ENCODE peak calls at places on chromosomes 2 and 18, in ten cellular contexts. F is COLO829; W is astrocyte of the spinal cord; V is activated naive CD4-positive, alpha-beta T cell treated with anti-CD3 and anti-CD28 coated beads, Interleukin-2, amount 10 ng/mL, durations not matched to agents 7 days and 5 days; T is GM03348; O is ELR; B is midbrain; S is NCI-H510A; E is Daoy; H is bronchial epithelial cell. A is an unnamed sample.

GRCh38 chr2:232997749-232998665 is 15.0 kb downstream of the NGEF start:
- DNase-seq in F (no peak), W (no peak), V (no peak), T (no peak), O (no peak), B (no peak), S (no peak), E (no peak), H (no peak), A (no peak)

GRCh38 chr2:167196461-167197252 is 308.4 kb downstream of the XIRP2 start:
- DNase-seq in F (no peak), W (peak; percentile 83), V (no peak), T (peak; percentile 17), O (peak; percentile 43), B (no peak), S (no peak), E (peak; percentile 5), H (no peak), A (peak; percentile 33)

GRCh38 chr18:23878336-23878900 is 136.1 kb upstream of the TTC39C start:
- DNase-seq in F (no peak), W (no peak), V (no peak), T (no peak), O (no peak), B (no peak), S (no peak), E (no peak), H (peak; percentile 15), A (no peak)

GRCh38 chr2:135893374-135893794 is 17.1 kb upstream of the MCM6 start:
- DNase-seq in F (no peak), W (no peak), V (no peak), T (no peak), O (no peak), B (no peak), S (no peak), E (no peak), H (no peak), A (no peak)

GRCh38 chr18:8778386-8778785 is 73.0 kb downstream of the MTCL1 start:
- DNase-seq in F (no peak), W (no peak), V (no peak), T (no peak), O (no peak), B (no peak), S (no peak), E (no peak), H (no peak), A (no peak)

GRCh38 chr18:22282311-22283235 is 113.2 kb downstream of the GATA6 start:
- DNase-seq in F (peak; percentile 91), W (peak; percentile 96), V (no peak), T (no peak), O (peak; percentile 75), B (no peak), S (no peak), E (peak; percentile 64), H (peak; percentile 97), A (peak; percentile 87)

GRCh38 chr2:10007440-10007839 is 35.9 kb upstream of the KLF11 start:
- DNase-seq in F (no peak), W (no peak), V (no peak), T (peak; percentile 67), O (no peak), B (no peak), S (no peak), E (no peak), H (no peak), A (no peak)

GRCh38 chr2:28687640-28688039 is 64.0 kb upstream of the PPP1CB start:
- DNase-seq in F (no peak), W (no peak), V (no peak), T (no peak), O (no peak), B (no peak), S (no peak), E (peak; percentile 61), H (no peak), A (no peak)

GRCh38 chr2:149994057-149994728 is 406.6 kb upstream of the MMADHC start:
- DNase-seq in F (peak; percentile 4), W (peak; percentile 71), V (no peak), T (peak; percentile 37), O (peak; percentile 65), B (no peak), S (peak; percentile 61), E (peak; percentile 88), H (peak; percentile 100), A (peak; percentile 60)

GRCh38 chr2:74847075-74847858 is 13.3 kb downstream of the HK2 start:
- DNase-seq in F (no peak), W (no peak), V (peak; percentile 8), T (no peak), O (peak; percentile 22), B (no peak), S (no peak), E (no peak), H (peak; percentile 65), A (peak; percentile 76)

GRCh38 chr2:205633994-205634393 is 48.3 kb upstream of the NRP2 start:
- DNase-seq in F (no peak), W (no peak), V (no peak), T (peak; percentile 38), O (no peak), B (no peak), S (no peak), E (no peak), H (peak; percentile 14), A (peak; percentile 11)

GRCh38 chr18:40355701-40356100 is 1599.3 kb upstream of the PIK3C3 start:
- DNase-seq in F (no peak), W (peak; percentile 29), V (no peak), T (no peak), O (peak; percentile 40), B (no peak), S (no peak), E (no peak), H (peak; percentile 54), A (no peak)

GRCh38 chr2:165357758-165358157 is 111.7 kb upstream of the CSRNP3 start:
- DNase-seq in F (peak; percentile 2), W (peak; percentile 81), V (no peak), T (peak; percentile 42), O (peak; percentile 39), B (no peak), S (no peak), E (peak; percentile 39), H (peak; percentile 89), A (peak; percentile 70)

GRCh38 chr18:78765142-78765541 is 214.5 kb upstream of the SALL3 start:
- DNase-seq in F (no peak), W (no peak), V (no peak), T (no peak), O (no peak), B (no peak), S (no peak), E (no peak), H (no peak), A (no peak)

GRCh38 chr2:239775623-239776440 is 249.3 kb downstream of the NDUFA10 start:
- DNase-seq in F (peak; percentile 61), W (no peak), V (peak; percentile 8), T (no peak), O (no peak), B (no peak), S (no peak), E (no peak), H (no peak), A (no peak)

GRCh38 chr2:106167067-106167466 is 27.0 kb downstream of the UXS1 start:
- DNase-seq in F (no peak), W (no peak), V (no peak), T (no peak), O (no peak), B (no peak), S (peak; percentile 36), E (no peak), H (no peak), A (no peak)

GRCh38 chr2:33366473-33366872 is 110.0 kb upstream of the RASGRP3 start:
- DNase-seq in F (no peak), W (peak; percentile 34), V (no peak), T (peak; percentile 57), O (no peak), B (peak; percentile 54), S (no peak), E (peak; percentile 43), H (no peak), A (no peak)

GRCh38 chr2:231463698-231464575 is at the start of gene NCL:
- DNase-seq in F (peak; percentile 98), W (peak; percentile 99), V (peak; percentile 93), T (peak; percentile 89), O (peak; percentile 98), B (no peak), S (peak; percentile 91), E (peak; percentile 81), H (peak; percentile 92), A (peak; percentile 98)

GRCh38 chr18:34224423-34225217 is at the start of gene NOL4:
- DNase-seq in F (no peak), W (peak; percentile 60), V (no peak), T (peak; percentile 18), O (no peak), B (peak; percentile 86), S (peak; percentile 97), E (peak; percentile 86), H (peak; percentile 34), A (no peak)

GRCh38 chr2:235710933-235711332 is 217.1 kb downstream of the AGAP1 start:
- DNase-seq in F (no peak), W (no peak), V (no peak), T (no peak), O (no peak), B (no peak), S (no peak), E (no peak), H (no peak), A (no peak)

GRCh38 chr2:235917506-235917905 is 250.7 kb downstream of the GBX2 start:
- DNase-seq in F (no peak), W (no peak), V (no peak), T (no peak), O (no peak), B (no peak), S (peak; percentile 29), E (no peak), H (no peak), A (no peak)

GRCh38 chr18:55998071-55998522 is 410.1 kb upstream of the TCF4 start:
- DNase-seq in F (peak; percentile 2), W (peak; percentile 56), V (no peak), T (peak; percentile 73), O (peak; percentile 20), B (peak; percentile 79), S (no peak), E (peak; percentile 62), H (peak; percentile 31), A (peak; percentile 17)

GRCh38 chr2:160075171-160075570 is 12.8 kb upstream of the PLA2R1 start:
- DNase-seq in F (no peak), W (peak; percentile 96), V (no peak), T (peak; percentile 90), O (peak; percentile 90), B (no peak), S (no peak), E (peak; percentile 85), H (peak; percentile 73), A (peak; percentile 92)

GRCh38 chr18:44839239-44839666 is 158.6 kb downstream of the SETBP1 start:
- DNase-seq in F (peak; percentile 6), W (peak; percentile 64), V (peak; percentile 84), T (peak; percentile 58), O (peak; percentile 4), B (peak; percentile 31), S (peak; percentile 29), E (peak; percentile 81), H (peak; percentile 81), A (no peak)

GRCh38 chr2:1730047-1730937 is 14.0 kb downstream of the PXDN start:
- DNase-seq in F (no peak), W (peak; percentile 92), V (no peak), T (peak; percentile 84), O (peak; percentile 90), B (no peak), S (no peak), E (peak; percentile 91), H (peak; percentile 92), A (peak; percentile 95)

GRCh38 chr2:181070834-181071200 is 90.4 kb downstream of the UBE2E3 start:
- DNase-seq in F (no peak), W (no peak), V (no peak), T (no peak), O (no peak), B (no peak), S (no peak), E (no peak), H (no peak), A (no peak)

GRCh38 chr2:234724850-234725249 is 227.0 kb upstream of the SH3BP4 start:
- DNase-seq in F (no peak), W (no peak), V (no peak), T (no peak), O (no peak), B (no peak), S (no peak), E (no peak), H (no peak), A (no peak)

GRCh38 chr2:237629739-237630138 is 2.4 kb downstream of the LRRFIP1 start:
- DNase-seq in F (no peak), W (peak; percentile 37), V (no peak), T (peak; percentile 64), O (peak; percentile 78), B (no peak), S (no peak), E (peak; percentile 72), H (peak; percentile 37), A (peak; percentile 73)

A was measured in HCEC 1CT.